ENCODE peak calls at places on chromosomes 3 and 15, in four cellular contexts. J is neural progenitor cell, F is AG04450, V is sigmoid colon. A is an unnamed sample.

GRCh38 chr3:10472877-10473440 is 32.4 kb downstream of the ATP2B2 start:
- DNase-seq in J (no peak), F (no peak), V (no peak), A (no peak)

GRCh38 chr3:13009132-13009945 is 63.9 kb downstream of the IQSEC1 start:
- DNase-seq in J (no peak), F (no peak), V (peak; percentile 84), A (no peak)

GRCh38 chr15:77533530-77533929 is 99.2 kb downstream of the LINGO1 start:
- DNase-seq in J (peak; percentile 55), F (no peak), V (peak; percentile 46), A (no peak)

GRCh38 chr3:23549148-23549910 is 256.4 kb upstream of the UBE2E1 start:
- DNase-seq in J (no peak), F (no peak), V (no peak), A (peak; percentile 3)

GRCh38 chr3:124461838-124462632 is 268.2 kb upstream of the UMPS start:
- DNase-seq in J (no peak), F (no peak), V (no peak), A (no peak)

GRCh38 chr3:39213613-39214012 is 21.2 kb upstream of the XIRP1 start:
- DNase-seq in J (no peak), F (no peak), V (no peak), A (no peak)

GRCh38 chr3:173892547-173892946 is 495.0 kb downstream of the NLGN1 start:
- DNase-seq in J (no peak), F (no peak), V (no peak), A (no peak)

GRCh38 chr3:36095238-36095637 is 285.1 kb upstream of the STAC start:
- DNase-seq in J (no peak), F (no peak), V (no peak), A (no peak)

GRCh38 chr3:15064299-15064834 is 748 bp downstream of the MRPS25 start:
- DNase-seq in J (peak; percentile 18), F (no peak), V (no peak), A (peak; percentile 32)

GRCh38 chr15:67762610-67763368 is 62.5 kb upstream of the SKOR1 start:
- DNase-seq in J (no peak), F (no peak), V (no peak), A (no peak)

GRCh38 chr3:105730973-105731372 is 137.8 kb downstream of the CBLB start:
- DNase-seq in J (no peak), F (no peak), V (no peak), A (peak; percentile 7)

GRCh38 chr15:90201150-90201943 is at the start of gene SEMA4B:
- DNase-seq in J (peak; percentile 95), F (no peak), V (peak; percentile 85), A (no peak)

GRCh38 chr15:91857224-91857585 is 3.7 kb downstream of the SLCO3A1 start:
- DNase-seq in J (no peak), F (no peak), V (no peak), A (no peak)

GRCh38 chr15:88498991-88499390 is 31.5 kb downstream of the MRPS11 start:
- DNase-seq in J (peak; percentile 31), F (no peak), V (no peak), A (no peak)

GRCh38 chr3:4752201-4753072 is 226.8 kb upstream of the BHLHE40 start:
- DNase-seq in J (peak; percentile 11), F (no peak), V (no peak), A (peak; percentile 42)

GRCh38 chr3:185912512-185912911 is 25.3 kb downstream of the TRA2B start:
- DNase-seq in J (no peak), F (no peak), V (no peak), A (no peak)

GRCh38 chr3:41200669-41201021 is 1.3 kb downstream of the CTNNB1 start:
- DNase-seq in J (peak; percentile 53), F (no peak), V (no peak), A (peak; percentile 38)

GRCh38 chr15:39391230-39391629 is 189.6 kb upstream of the THBS1 start:
- DNase-seq in J (no peak), F (no peak), V (peak; percentile 91), A (peak; percentile 40)

GRCh38 chr15:57485869-57486268 is 105.8 kb upstream of the MYZAP start:
- DNase-seq in J (no peak), F (peak; percentile 47), V (no peak), A (peak; percentile 80)

GRCh38 chr3:71245052-71245488 is 338.5 kb downstream of the FOXP1 start:
- DNase-seq in J (peak; percentile 34), F (peak; percentile 74), V (peak; percentile 87), A (peak; percentile 86)

GRCh38 chr3:11084098-11084497 is 70.2 kb upstream of the HRH1 start:
- DNase-seq in J (no peak), F (no peak), V (no peak), A (no peak)

GRCh38 chr15:37764733-37765191 is 169.7 kb upstream of the TMCO5A start:
- DNase-seq in J (peak; percentile 31), F (peak; percentile 15), V (no peak), A (peak; percentile 83)

GRCh38 chr15:78374436-78375393 is 34.6 kb downstream of the CRABP1 start:
- DNase-seq in J (no peak), F (no peak), V (no peak), A (no peak)

GRCh38 chr3:132595036-132595435 is 2.0 kb upstream of the ACKR4 start:
- DNase-seq in J (peak; percentile 70), F (no peak), V (no peak), A (peak; percentile 65)

GRCh38 chr3:172622916-172623700 is 87.8 kb downstream of the NCEH1 start:
- DNase-seq in J (peak; percentile 51), F (no peak), V (no peak), A (peak; percentile 77)

DNA sequence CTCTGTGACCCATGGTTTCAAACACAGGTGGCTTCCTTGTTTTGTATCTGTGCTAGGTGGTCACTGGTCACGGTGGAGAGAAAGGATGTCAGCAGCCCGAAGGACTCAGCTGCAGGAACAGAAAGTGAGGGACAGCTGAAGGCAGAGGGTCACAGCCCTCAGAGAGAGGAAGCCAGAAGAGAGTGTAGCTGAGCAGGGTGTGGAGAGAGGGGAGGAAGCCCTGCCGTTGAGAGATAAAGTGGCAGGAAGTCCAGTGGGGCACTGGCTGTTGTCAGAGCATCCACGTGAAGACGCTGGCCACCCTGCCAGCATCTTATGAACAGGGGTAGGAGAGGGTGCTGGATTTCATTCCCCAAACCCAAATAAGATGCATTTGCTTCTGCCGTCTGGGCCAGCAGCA is 36.9 kb downstream of the LIMD1 start:
- DNase-seq in J (no peak), F (no peak), V (no peak), A (no peak)
- H3K4me3 ChIP-seq in J (no peak overlapping the region), F (no peak overlapping the region), V (no peak overlapping the region), A (no peak overlapping the region)

DNA sequence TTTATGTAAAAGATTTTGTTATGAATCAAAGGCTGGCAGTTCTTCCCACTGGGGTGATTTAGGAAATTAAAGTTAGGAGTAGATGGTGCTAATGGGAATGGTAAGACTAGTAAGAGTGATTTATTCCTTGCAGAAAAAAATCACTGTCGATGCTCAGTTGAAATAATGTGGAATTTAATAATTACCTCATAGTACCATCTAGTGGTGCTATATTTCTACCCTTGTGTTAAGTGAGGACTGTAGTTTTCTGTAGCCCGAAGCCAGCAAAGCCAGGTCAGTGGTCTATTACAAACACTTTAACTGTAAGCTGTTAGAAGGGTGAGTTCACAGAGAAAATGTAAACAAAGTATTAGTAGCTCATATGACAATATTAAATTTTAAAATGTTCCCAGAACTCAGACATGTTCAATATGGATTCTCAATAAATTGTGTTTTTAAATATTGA is 39.5 kb upstream of the GOLGA8J start:
- DNase-seq in J (no peak), F (no peak), V (no peak), A (peak; percentile 58)
- TF ChIP-seq CTCF in J (no peak), F (peak; percentile 38), V (peak; percentile 35), A (peak; percentile 42)

GRCh38 chr15:100880897-100881242 is 1.2 kb downstream of the ALDH1A3 start:
- DNase-seq in J (peak; percentile 16), F (no peak), V (no peak), A (no peak)
- H3K4me3 ChIP-seq in J (peak overlapping the region; percentile 55), F (peak overlapping the region; percentile 58), V (peak overlapping the region; percentile 37), A (peak overlapping the region; percentile 71)

DNA sequence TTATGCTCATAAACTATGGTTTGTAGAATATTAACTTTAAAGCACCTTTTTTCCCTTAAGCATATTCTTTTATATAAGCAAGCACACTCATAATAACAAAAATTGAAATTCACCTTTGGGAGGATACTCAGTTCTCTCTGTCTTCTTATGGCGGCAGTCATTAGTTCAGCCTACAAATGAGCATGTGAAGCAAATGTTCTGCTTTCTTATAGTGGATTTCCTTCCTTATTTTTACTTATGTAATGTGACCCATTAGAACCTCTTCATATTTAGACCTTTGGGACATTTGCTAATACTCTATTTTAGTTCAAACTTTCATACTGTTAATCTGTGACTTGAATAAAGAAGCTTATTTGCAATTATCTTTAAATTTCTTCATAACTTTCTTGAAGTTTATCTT is at the start of gene P2RY13:
- DNase-seq in J (no peak), F (no peak), V (no peak), A (no peak)
- TF ChIP-seq CTCF in J (no peak), F (no peak), V (no peak), A (no peak)

GRCh38 chr3:85433334-85433733 is 474.5 kb downstream of the CADM2 start:
- DNase-seq in J (no peak), F (no peak), V (no peak), A (no peak)
- H3K4me3 ChIP-seq in J (no peak overlapping the region), F (no peak overlapping the region), V (no peak overlapping the region), A (no peak overlapping the region)

GRCh38 chr3:121152573-121152972 is 244.6 kb downstream of the STXBP5L start:
- DNase-seq in J (peak; percentile 34), F (no peak), V (no peak), A (no peak)
- TF ChIP-seq CTCF in J (peak; percentile 47), F (no peak), V (no peak), A (no peak)